ENCODE peak calls at places on chromosomes 16 and 17, in ten cellular contexts. Q, P, Z, J, S, U, X, Y, W and M are unnamed samples.

GRCh38 chr16:48592839-48593429 is 17.0 kb downstream of the N4BP1 start:
- DNase-seq in Q (no peak), P (no peak), Z (no peak), J (no peak), S (no peak), U (no peak), X (no peak), Y (no peak), W (no peak), M (peak)

GRCh38 chr17:57708401-57708800 is 36.7 kb downstream of the CCDC182 start:
- DNase-seq in Q (no peak), P (no peak), Z (no peak), J (no peak), S (peak), U (no peak), X (no peak), Y (no peak), W (no peak), M (peak)

GRCh38 chr16:4624827-4625616 is 396 bp downstream of the MGRN1 start:
- DNase-seq in Q (peak), P (peak), Z (peak), J (peak), S (peak), U (no peak), X (peak), Y (peak), W (peak), M (peak)

GRCh38 chr17:74177018-74177450 is 26.4 kb upstream of the RPL38 start:
- DNase-seq in Q (peak), P (no peak), Z (no peak), J (no peak), S (no peak), U (no peak), X (no peak), Y (no peak), W (no peak), M (no peak)

GRCh38 chr16:75477680-75478473 is 13.4 kb upstream of the TMEM170A start:
- DNase-seq in Q (no peak), P (no peak), Z (no peak), J (no peak), S (no peak), U (no peak), X (no peak), Y (no peak), W (no peak), M (no peak)

GRCh38 chr16:24771132-24771778 is 41.8 kb downstream of the TNRC6A start:
- DNase-seq in Q (no peak), P (no peak), Z (no peak), J (no peak), S (no peak), U (no peak), X (no peak), Y (peak), W (no peak), M (no peak)

GRCh38 chr16:54283735-54284318 is 2.8 kb downstream of the IRX3 start:
- DNase-seq in Q (peak), P (no peak), Z (no peak), J (no peak), S (peak), U (no peak), X (no peak), Y (no peak), W (no peak), M (no peak)

GRCh38 chr16:84919751-84920150 is 91.6 kb downstream of the ZDHHC7 start:
- DNase-seq in Q (peak), P (no peak), Z (no peak), J (no peak), S (no peak), U (no peak), X (no peak), Y (no peak), W (no peak), M (no peak)

GRCh38 chr16:69407702-69408323 is 16.6 kb upstream of the CYB5B start:
- DNase-seq in Q (no peak), P (no peak), Z (no peak), J (no peak), S (no peak), U (no peak), X (no peak), Y (no peak), W (no peak), M (no peak)

GRCh38 chr16:61617214-61617783 is 418.9 kb downstream of the CDH8 start:
- DNase-seq in Q (no peak), P (no peak), Z (no peak), J (no peak), S (no peak), U (no peak), X (no peak), Y (no peak), W (no peak), M (peak)

GRCh38 chr16:31714899-31715504 is 158.6 kb upstream of the ZNF267 start:
- DNase-seq in Q (no peak), P (no peak), Z (no peak), J (no peak), S (no peak), U (no peak), X (no peak), Y (no peak), W (no peak), M (no peak)

GRCh38 chr17:1228752-1229353 is 41.4 kb upstream of the BHLHA9 start:
- DNase-seq in Q (peak), P (no peak), Z (peak), J (no peak), S (no peak), U (no peak), X (no peak), Y (no peak), W (no peak), M (no peak)

GRCh38 chr16:17334096-17334495 is 136.7 kb downstream of the XYLT1 start:
- DNase-seq in Q (no peak), P (no peak), Z (no peak), J (no peak), S (no peak), U (no peak), X (no peak), Y (peak), W (no peak), M (no peak)

GRCh38 chr17:60386475-60387058 is 5.4 kb downstream of the USP32 start:
- DNase-seq in Q (no peak), P (no peak), Z (no peak), J (no peak), S (no peak), U (no peak), X (no peak), Y (no peak), W (no peak), M (no peak)

GRCh38 chr17:5877948-5878347 is 192.2 kb upstream of the WSCD1 start:
- DNase-seq in Q (no peak), P (no peak), Z (no peak), J (no peak), S (no peak), U (no peak), X (no peak), Y (no peak), W (peak), M (no peak)

GRCh38 chr17:74453665-74454196 is 12.7 kb upstream of the CD300A start:
- DNase-seq in Q (peak), P (no peak), Z (peak), J (no peak), S (no peak), U (peak), X (no peak), Y (no peak), W (no peak), M (no peak)

GRCh38 chr17:59373879-59374495 is 42.5 kb downstream of the YPEL2 start:
- DNase-seq in Q (no peak), P (no peak), Z (no peak), J (no peak), S (peak), U (no peak), X (peak), Y (no peak), W (no peak), M (no peak)

GRCh38 chr17:73943416-73943770 is 260.1 kb upstream of the RPL38 start:
- DNase-seq in Q (no peak), P (no peak), Z (peak), J (no peak), S (no peak), U (no peak), X (no peak), Y (no peak), W (no peak), M (no peak)

GRCh38 chr16:9566099-9566498 is 474.7 kb downstream of the HAPSTR1 start:
- DNase-seq in Q (no peak), P (no peak), Z (no peak), J (no peak), S (no peak), U (no peak), X (no peak), Y (no peak), W (no peak), M (no peak)

GRCh38 chr16:1070084-1070987 is 2.2 kb upstream of the SSTR5 start:
- DNase-seq in Q (peak), P (no peak), Z (no peak), J (no peak), S (no peak), U (no peak), X (no peak), Y (no peak), W (no peak), M (no peak)

GRCh38 chr17:4487820-4488716 is 10.6 kb upstream of the SPNS2 start:
- DNase-seq in Q (no peak), P (no peak), Z (peak), J (no peak), S (no peak), U (no peak), X (no peak), Y (no peak), W (no peak), M (no peak)

GRCh38 chr17:10574324-10574723 is 24.9 kb upstream of the MYH2 start:
- DNase-seq in Q (no peak), P (no peak), Z (no peak), J (no peak), S (no peak), U (no peak), X (no peak), Y (no peak), W (no peak), M (no peak)

GRCh38 chr17:2484876-2485275 is 26.8 kb downstream of the METTL16 start:
- DNase-seq in Q (no peak), P (no peak), Z (peak), J (no peak), S (peak), U (no peak), X (no peak), Y (no peak), W (no peak), M (no peak)

GRCh38 chr16:24328835-24329418 is 72.8 kb downstream of the CACNG3 start:
- DNase-seq in Q (no peak), P (no peak), Z (no peak), J (no peak), S (no peak), U (no peak), X (no peak), Y (no peak), W (no peak), M (no peak)

GRCh38 chr16:14057878-14058382 is 13.2 kb upstream of the MRTFB start:
- DNase-seq in Q (no peak), P (no peak), Z (no peak), J (no peak), S (no peak), U (no peak), X (no peak), Y (no peak), W (no peak), M (no peak)

GRCh38 chr17:31888124-31888523 is 13.4 kb downstream of the UTP6 start:
- DNase-seq in Q (no peak), P (no peak), Z (no peak), J (no peak), S (no peak), U (no peak), X (no peak), Y (no peak), W (no peak), M (no peak)

GRCh38 chr17:81285179-81285878 is 9.8 kb downstream of the SLC38A10 start:
- DNase-seq in Q (peak), P (no peak), Z (no peak), J (peak), S (no peak), U (no peak), X (no peak), Y (no peak), W (no peak), M (no peak)

GRCh38 chr17:77613181-77613580 is 345.3 kb upstream of the TNRC6C start:
- DNase-seq in Q (peak), P (no peak), Z (peak), J (no peak), S (no peak), U (no peak), X (no peak), Y (no peak), W (no peak), M (no peak)

GRCh38 chr16:88437367-88437964 is 15.6 kb upstream of the ZFPM1 start:
- DNase-seq in Q (no peak), P (no peak), Z (peak), J (peak), S (peak), U (peak), X (peak), Y (no peak), W (no peak), M (no peak)

GRCh38 chr16:30096862-30097563 is 1.0 kb upstream of the YPEL3 start:
- DNase-seq in Q (no peak), P (no peak), Z (peak), J (no peak), S (no peak), U (no peak), X (peak), Y (no peak), W (no peak), M (no peak)

GRCh38 chr16:74760007-74760767 is 14.4 kb downstream of the FA2H start:
- DNase-seq in Q (no peak), P (no peak), Z (no peak), J (no peak), S (no peak), U (peak), X (no peak), Y (peak), W (no peak), M (no peak)

GRCh38 chr17:83179811-83180210 is 100.4 kb downstream of the METRNL start:
- DNase-seq in Q (no peak), P (no peak), Z (peak), J (no peak), S (no peak), U (no peak), X (peak), Y (no peak), W (no peak), M (no peak)

DNA sequence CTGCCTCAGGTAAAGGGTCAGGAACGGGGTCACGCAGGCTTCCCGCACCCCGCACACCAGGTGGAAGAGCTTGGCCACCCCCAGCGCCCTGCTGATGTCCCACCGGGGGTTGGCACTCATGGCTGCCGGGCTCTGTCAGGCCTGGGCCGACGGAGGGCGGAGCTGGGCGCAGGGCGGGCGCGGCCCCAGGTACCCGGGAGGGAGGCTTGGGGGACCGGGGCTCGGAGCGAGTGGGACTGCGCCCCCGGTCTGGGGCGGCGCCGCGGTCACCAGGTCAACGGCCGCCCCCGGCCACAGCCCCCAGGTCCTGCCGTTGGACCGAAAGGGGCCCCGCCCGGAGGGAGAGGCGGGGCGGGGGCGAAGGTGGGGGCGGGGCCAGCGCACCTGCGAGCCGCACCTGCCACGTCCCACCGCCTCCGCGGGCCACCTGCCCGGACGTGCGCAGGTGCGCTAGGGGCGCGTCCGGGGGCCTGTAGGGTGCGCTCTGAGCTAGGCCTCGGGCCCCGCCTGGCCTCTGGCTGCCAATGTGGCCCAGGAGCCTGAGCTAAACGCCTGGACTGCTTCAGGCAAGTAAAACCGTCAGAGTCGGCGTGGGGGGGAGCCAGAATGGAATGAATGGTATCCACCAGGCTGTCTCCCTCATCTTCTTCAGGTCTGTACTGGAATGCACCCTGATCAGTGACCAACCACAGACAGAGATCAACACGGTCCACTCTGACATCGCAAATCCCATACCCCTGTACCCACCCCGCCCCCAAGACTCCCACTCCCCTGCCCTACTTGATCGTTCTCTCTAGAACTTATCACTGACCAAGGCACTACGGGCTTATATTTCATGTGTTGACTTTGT is at the start of gene MFSD6L:
- DNase-seq in Q (peak), P (no peak), Z (peak), J (peak), S (no peak), U (no peak), X (peak), Y (no peak), W (no peak), M (no peak)
- H3K4me3 ChIP-seq in Q (peak), P (no peak), Z (no peak), J (peak), S (no peak), U (no peak), X (no peak), Y (no peak), W (no peak), M (no peak)

GRCh38 chr16:87060026-87060986 is 256.9 kb downstream of the C16orf95 start:
- DNase-seq in Q (peak), P (no peak), Z (peak), J (no peak), S (peak), U (no peak), X (no peak), Y (peak), W (no peak), M (peak)
- H3K4me3 ChIP-seq in Q (no peak), P (no peak), Z (no peak), J (no peak), S (no peak), U (no peak), X (no peak), Y (peak), W (peak), M (no peak)

GRCh38 chr17:17503566-17504130 is 7.5 kb upstream of the RASD1 start:
- DNase-seq in Q (no peak), P (no peak), Z (no peak), J (no peak), S (no peak), U (no peak), X (no peak), Y (no peak), W (no peak), M (peak)
- H3K4me3 ChIP-seq in Q (no peak), P (no peak), Z (no peak), J (no peak), S (no peak), U (no peak), X (no peak), Y (no peak), W (no peak), M (no peak)

GRCh38 chr17:43402078-43402477 is 3.3 kb downstream of the ARL4D start:
- DNase-seq in Q (no peak), P (no peak), Z (no peak), J (no peak), S (no peak), U (no peak), X (no peak), Y (no peak), W (no peak), M (no peak)
- H3K4me3 ChIP-seq in Q (peak), P (no peak), Z (peak), J (peak), S (no peak), U (no peak), X (no peak), Y (no peak), W (peak), M (no peak)

GRCh38 chr17:68790481-68790880 is 164.7 kb downstream of the ABCA8 start:
- DNase-seq in Q (no peak), P (no peak), Z (no peak), J (no peak), S (no peak), U (no peak), X (no peak), Y (no peak), W (no peak), M (no peak)
- H3K4me3 ChIP-seq in Q (no peak), P (no peak), Z (no peak), J (no peak), S (no peak), U (no peak), X (no peak), Y (no peak), W (no peak), M (no peak)

GRCh38 chr17:66620528-66620927 is 214.4 kb upstream of the CACNG5 start:
- DNase-seq in Q (no peak), P (no peak), Z (no peak), J (no peak), S (no peak), U (no peak), X (no peak), Y (no peak), W (no peak), M (no peak)
- H3K4me3 ChIP-seq in Q (no peak), P (no peak), Z (no peak), J (no peak), S (no peak), U (no peak), X (no peak), Y (no peak), W (no peak), M (no peak)

DNA sequence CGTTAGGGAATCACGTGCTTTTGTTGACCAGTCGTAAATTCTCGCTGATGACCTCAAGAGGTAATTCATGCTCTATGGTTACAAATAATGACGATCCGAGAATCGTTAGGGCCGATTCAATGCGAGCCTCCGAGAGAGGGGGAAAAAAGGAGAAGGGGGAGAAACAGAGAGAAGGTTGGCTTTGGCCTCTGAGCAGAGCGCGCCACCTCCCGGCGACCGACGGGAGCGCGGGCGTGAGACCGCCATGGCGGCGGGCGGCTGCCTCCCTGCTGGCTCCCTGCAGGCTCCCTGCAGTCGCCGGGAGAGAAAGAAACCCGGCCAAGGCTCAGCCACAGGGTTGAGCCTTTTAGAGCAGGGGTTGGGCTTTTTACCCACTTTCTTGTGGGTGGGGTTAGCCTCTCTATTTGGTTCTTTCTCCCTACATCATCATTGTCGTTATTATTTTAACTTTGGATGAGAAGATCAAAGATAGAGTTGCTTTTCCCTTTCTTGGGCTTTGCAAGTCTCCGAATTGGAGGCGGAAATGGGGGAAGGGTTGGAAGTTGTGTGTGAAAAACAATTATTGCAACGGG is 347 bp upstream of the HOXB5 start:
- DNase-seq in Q (peak), P (peak), Z (peak), J (peak), S (peak), U (peak), X (peak), Y (peak), W (no peak), M (peak)
- H3K4me3 ChIP-seq in Q (no peak), P (no peak), Z (no peak), J (peak), S (peak), U (peak), X (no peak), Y (peak), W (no peak), M (peak)